ENCODE peak calls at places on chromosomes 6 and 20, in eight cellular contexts. One of them, this sample, is unnamed.

GRCh38 chr20:910840-911770 is 5.0 kb downstream of the ANGPT4 start:
- DNase-seq in colonic mucosa: no peak
- DNase-seq in nucleus accumbens: no peak
- DNase-seq in AG20443: peak
- DNase-seq in HT1080: peak
- DNase-seq in EL: peak
- DNase-seq in NCI-H1092 treated with DMSO at 0.1 percent for 48 hours: no peak
- DNase-seq in stimulated activated CD4-positive, alpha-beta T cell treated with anti-CD3 and anti-CD28 coated beads, Interleukin-1b, Interleukin-23, amount 100 ng/mL, for 1 hour: no peak
- DNase-seq in this sample: no peak

GRCh38 chr6:130743175-130743574 is 84.0 kb upstream of the SMLR1 start:
- DNase-seq in colonic mucosa: no peak
- DNase-seq in nucleus accumbens: no peak
- DNase-seq in AG20443: no peak
- DNase-seq in HT1080: no peak
- DNase-seq in EL: no peak
- DNase-seq in NCI-H1092 treated with DMSO at 0.1 percent for 48 hours: no peak
- DNase-seq in stimulated activated CD4-positive, alpha-beta T cell treated with anti-CD3 and anti-CD28 coated beads, Interleukin-1b, Interleukin-23, amount 100 ng/mL, for 1 hour: no peak
- DNase-seq in this sample: no peak

GRCh38 chr6:84066536-84066935 is 33.0 kb downstream of the MRAP2 start:
- DNase-seq in colonic mucosa: no peak
- DNase-seq in nucleus accumbens: no peak
- DNase-seq in AG20443: no peak
- DNase-seq in HT1080: no peak
- DNase-seq in EL: peak
- DNase-seq in NCI-H1092 treated with DMSO at 0.1 percent for 48 hours: no peak
- DNase-seq in stimulated activated CD4-positive, alpha-beta T cell treated with anti-CD3 and anti-CD28 coated beads, Interleukin-1b, Interleukin-23, amount 100 ng/mL, for 1 hour: no peak
- DNase-seq in this sample: no peak

GRCh38 chr20:61516398-61517208 is 264.5 kb downstream of the CDH4 start:
- DNase-seq in colonic mucosa: no peak
- DNase-seq in nucleus accumbens: no peak
- DNase-seq in AG20443: no peak
- DNase-seq in HT1080: peak
- DNase-seq in EL: peak
- DNase-seq in NCI-H1092 treated with DMSO at 0.1 percent for 48 hours: no peak
- DNase-seq in stimulated activated CD4-positive, alpha-beta T cell treated with anti-CD3 and anti-CD28 coated beads, Interleukin-1b, Interleukin-23, amount 100 ng/mL, for 1 hour: no peak
- DNase-seq in this sample: no peak

GRCh38 chr6:160221423-160221822 is 37.2 kb downstream of the SLC22A2 start:
- DNase-seq in colonic mucosa: no peak
- DNase-seq in nucleus accumbens: no peak
- DNase-seq in AG20443: no peak
- DNase-seq in HT1080: peak
- DNase-seq in EL: peak
- DNase-seq in NCI-H1092 treated with DMSO at 0.1 percent for 48 hours: peak
- DNase-seq in stimulated activated CD4-positive, alpha-beta T cell treated with anti-CD3 and anti-CD28 coated beads, Interleukin-1b, Interleukin-23, amount 100 ng/mL, for 1 hour: no peak
- DNase-seq in this sample: no peak

GRCh38 chr6:43013020-43013842 is 515 bp downstream of the MEA1 start:
- DNase-seq in colonic mucosa: no peak
- DNase-seq in nucleus accumbens: no peak
- DNase-seq in AG20443: no peak
- DNase-seq in HT1080: no peak
- DNase-seq in EL: peak
- DNase-seq in NCI-H1092 treated with DMSO at 0.1 percent for 48 hours: peak
- DNase-seq in stimulated activated CD4-positive, alpha-beta T cell treated with anti-CD3 and anti-CD28 coated beads, Interleukin-1b, Interleukin-23, amount 100 ng/mL, for 1 hour: no peak
- DNase-seq in this sample: no peak

GRCh38 chr6:8059129-8059528 is 5.1 kb downstream of the BLOC1S5 start:
- DNase-seq in colonic mucosa: no peak
- DNase-seq in nucleus accumbens: no peak
- DNase-seq in AG20443: peak
- DNase-seq in HT1080: no peak
- DNase-seq in EL: peak
- DNase-seq in NCI-H1092 treated with DMSO at 0.1 percent for 48 hours: no peak
- DNase-seq in stimulated activated CD4-positive, alpha-beta T cell treated with anti-CD3 and anti-CD28 coated beads, Interleukin-1b, Interleukin-23, amount 100 ng/mL, for 1 hour: no peak
- DNase-seq in this sample: no peak

GRCh38 chr20:38046572-38046971 is 13.0 kb downstream of the RPRD1B start:
- DNase-seq in colonic mucosa: no peak
- DNase-seq in nucleus accumbens: no peak
- DNase-seq in AG20443: no peak
- DNase-seq in HT1080: no peak
- DNase-seq in EL: no peak
- DNase-seq in NCI-H1092 treated with DMSO at 0.1 percent for 48 hours: no peak
- DNase-seq in stimulated activated CD4-positive, alpha-beta T cell treated with anti-CD3 and anti-CD28 coated beads, Interleukin-1b, Interleukin-23, amount 100 ng/mL, for 1 hour: no peak
- DNase-seq in this sample: no peak

GRCh38 chr6:116278853-116279231 is 888 bp downstream of the TSPYL1 start:
- DNase-seq in colonic mucosa: peak
- DNase-seq in nucleus accumbens: no peak
- DNase-seq in AG20443: no peak
- DNase-seq in HT1080: no peak
- DNase-seq in EL: no peak
- DNase-seq in NCI-H1092 treated with DMSO at 0.1 percent for 48 hours: no peak
- DNase-seq in stimulated activated CD4-positive, alpha-beta T cell treated with anti-CD3 and anti-CD28 coated beads, Interleukin-1b, Interleukin-23, amount 100 ng/mL, for 1 hour: no peak
- DNase-seq in this sample: no peak

GRCh38 chr6:14066782-14067406 is 50.7 kb upstream of the CD83 start:
- DNase-seq in colonic mucosa: no peak
- DNase-seq in nucleus accumbens: no peak
- DNase-seq in AG20443: peak
- DNase-seq in HT1080: peak
- DNase-seq in EL: peak
- DNase-seq in NCI-H1092 treated with DMSO at 0.1 percent for 48 hours: peak
- DNase-seq in stimulated activated CD4-positive, alpha-beta T cell treated with anti-CD3 and anti-CD28 coated beads, Interleukin-1b, Interleukin-23, amount 100 ng/mL, for 1 hour: no peak
- DNase-seq in this sample: peak

GRCh38 chr6:69038841-69039240 is 403.8 kb downstream of the ADGRB3 start:
- DNase-seq in colonic mucosa: no peak
- DNase-seq in nucleus accumbens: no peak
- DNase-seq in AG20443: no peak
- DNase-seq in HT1080: peak
- DNase-seq in EL: peak
- DNase-seq in NCI-H1092 treated with DMSO at 0.1 percent for 48 hours: no peak
- DNase-seq in stimulated activated CD4-positive, alpha-beta T cell treated with anti-CD3 and anti-CD28 coated beads, Interleukin-1b, Interleukin-23, amount 100 ng/mL, for 1 hour: no peak
- DNase-seq in this sample: no peak

GRCh38 chr20:54131675-54132611 is 41.8 kb downstream of the CYP24A1 start:
- DNase-seq in colonic mucosa: no peak
- DNase-seq in nucleus accumbens: no peak
- DNase-seq in AG20443: no peak
- DNase-seq in HT1080: no peak
- DNase-seq in EL: no peak
- DNase-seq in NCI-H1092 treated with DMSO at 0.1 percent for 48 hours: no peak
- DNase-seq in stimulated activated CD4-positive, alpha-beta T cell treated with anti-CD3 and anti-CD28 coated beads, Interleukin-1b, Interleukin-23, amount 100 ng/mL, for 1 hour: no peak
- DNase-seq in this sample: no peak

GRCh38 chr6:28137458-28138020 is 4.1 kb upstream of the ZKSCAN8 start:
- DNase-seq in colonic mucosa: no peak
- DNase-seq in nucleus accumbens: no peak
- DNase-seq in AG20443: no peak
- DNase-seq in HT1080: no peak
- DNase-seq in EL: peak
- DNase-seq in NCI-H1092 treated with DMSO at 0.1 percent for 48 hours: no peak
- DNase-seq in stimulated activated CD4-positive, alpha-beta T cell treated with anti-CD3 and anti-CD28 coated beads, Interleukin-1b, Interleukin-23, amount 100 ng/mL, for 1 hour: no peak
- DNase-seq in this sample: peak

GRCh38 chr6:19804362-19805145 is 32.6 kb upstream of the ID4 start:
- DNase-seq in colonic mucosa: peak
- DNase-seq in nucleus accumbens: peak
- DNase-seq in AG20443: peak
- DNase-seq in HT1080: peak
- DNase-seq in EL: peak
- DNase-seq in NCI-H1092 treated with DMSO at 0.1 percent for 48 hours: peak
- DNase-seq in stimulated activated CD4-positive, alpha-beta T cell treated with anti-CD3 and anti-CD28 coated beads, Interleukin-1b, Interleukin-23, amount 100 ng/mL, for 1 hour: no peak
- DNase-seq in this sample: peak

GRCh38 chr6:14396826-14397517 is 279.4 kb downstream of the CD83 start:
- DNase-seq in colonic mucosa: no peak
- DNase-seq in nucleus accumbens: no peak
- DNase-seq in AG20443: peak
- DNase-seq in HT1080: peak
- DNase-seq in EL: peak
- DNase-seq in NCI-H1092 treated with DMSO at 0.1 percent for 48 hours: no peak
- DNase-seq in stimulated activated CD4-positive, alpha-beta T cell treated with anti-CD3 and anti-CD28 coated beads, Interleukin-1b, Interleukin-23, amount 100 ng/mL, for 1 hour: no peak
- DNase-seq in this sample: no peak

GRCh38 chr20:37944456-37944981 is 41.6 kb downstream of the VSTM2L start:
- DNase-seq in colonic mucosa: peak
- DNase-seq in nucleus accumbens: no peak
- DNase-seq in AG20443: no peak
- DNase-seq in HT1080: no peak
- DNase-seq in EL: no peak
- DNase-seq in NCI-H1092 treated with DMSO at 0.1 percent for 48 hours: no peak
- DNase-seq in stimulated activated CD4-positive, alpha-beta T cell treated with anti-CD3 and anti-CD28 coated beads, Interleukin-1b, Interleukin-23, amount 100 ng/mL, for 1 hour: no peak
- DNase-seq in this sample: no peak

GRCh38 chr20:34703061-34703572 is 1.0 kb upstream of the TP53INP2 start:
- DNase-seq in colonic mucosa: no peak
- DNase-seq in nucleus accumbens: no peak
- DNase-seq in AG20443: no peak
- DNase-seq in HT1080: no peak
- DNase-seq in EL: no peak
- DNase-seq in NCI-H1092 treated with DMSO at 0.1 percent for 48 hours: no peak
- DNase-seq in stimulated activated CD4-positive, alpha-beta T cell treated with anti-CD3 and anti-CD28 coated beads, Interleukin-1b, Interleukin-23, amount 100 ng/mL, for 1 hour: no peak
- DNase-seq in this sample: no peak

GRCh38 chr20:43559588-43559987 is 761 bp downstream of the SGK2 start:
- DNase-seq in colonic mucosa: peak
- DNase-seq in nucleus accumbens: no peak
- DNase-seq in AG20443: no peak
- DNase-seq in HT1080: no peak
- DNase-seq in EL: no peak
- DNase-seq in NCI-H1092 treated with DMSO at 0.1 percent for 48 hours: no peak
- DNase-seq in stimulated activated CD4-positive, alpha-beta T cell treated with anti-CD3 and anti-CD28 coated beads, Interleukin-1b, Interleukin-23, amount 100 ng/mL, for 1 hour: no peak
- DNase-seq in this sample: no peak

GRCh38 chr6:22764521-22764920 is 195.2 kb downstream of the HDGFL1 start:
- DNase-seq in colonic mucosa: no peak
- DNase-seq in nucleus accumbens: no peak
- DNase-seq in AG20443: no peak
- DNase-seq in HT1080: peak
- DNase-seq in EL: peak
- DNase-seq in NCI-H1092 treated with DMSO at 0.1 percent for 48 hours: no peak
- DNase-seq in stimulated activated CD4-positive, alpha-beta T cell treated with anti-CD3 and anti-CD28 coated beads, Interleukin-1b, Interleukin-23, amount 100 ng/mL, for 1 hour: no peak
- DNase-seq in this sample: no peak

GRCh38 chr20:18663932-18664331 is 76.1 kb downstream of the DTD1 start:
- DNase-seq in colonic mucosa: no peak
- DNase-seq in nucleus accumbens: no peak
- DNase-seq in AG20443: no peak
- DNase-seq in HT1080: peak
- DNase-seq in EL: peak
- DNase-seq in NCI-H1092 treated with DMSO at 0.1 percent for 48 hours: no peak
- DNase-seq in stimulated activated CD4-positive, alpha-beta T cell treated with anti-CD3 and anti-CD28 coated beads, Interleukin-1b, Interleukin-23, amount 100 ng/mL, for 1 hour: no peak
- DNase-seq in this sample: no peak

GRCh38 chr6:144477841-144478240 is 192.7 kb downstream of the UTRN start:
- DNase-seq in colonic mucosa: no peak
- DNase-seq in nucleus accumbens: no peak
- DNase-seq in AG20443: no peak
- DNase-seq in HT1080: no peak
- DNase-seq in EL: no peak
- DNase-seq in NCI-H1092 treated with DMSO at 0.1 percent for 48 hours: no peak
- DNase-seq in stimulated activated CD4-positive, alpha-beta T cell treated with anti-CD3 and anti-CD28 coated beads, Interleukin-1b, Interleukin-23, amount 100 ng/mL, for 1 hour: no peak
- DNase-seq in this sample: no peak

GRCh38 chr20:53873249-53873642 is 197.1 kb downstream of the BCAS1 start:
- DNase-seq in colonic mucosa: no peak
- DNase-seq in nucleus accumbens: no peak
- DNase-seq in AG20443: no peak
- DNase-seq in HT1080: no peak
- DNase-seq in EL: no peak
- DNase-seq in NCI-H1092 treated with DMSO at 0.1 percent for 48 hours: no peak
- DNase-seq in stimulated activated CD4-positive, alpha-beta T cell treated with anti-CD3 and anti-CD28 coated beads, Interleukin-1b, Interleukin-23, amount 100 ng/mL, for 1 hour: no peak
- DNase-seq in this sample: no peak

GRCh38 chr6:144008501-144009245 is 614 bp upstream of the PLAGL1 start:
- DNase-seq in colonic mucosa: peak
- DNase-seq in nucleus accumbens: no peak
- DNase-seq in AG20443: no peak
- DNase-seq in HT1080: no peak
- DNase-seq in EL: peak
- DNase-seq in NCI-H1092 treated with DMSO at 0.1 percent for 48 hours: no peak
- DNase-seq in stimulated activated CD4-positive, alpha-beta T cell treated with anti-CD3 and anti-CD28 coated beads, Interleukin-1b, Interleukin-23, amount 100 ng/mL, for 1 hour: no peak
- DNase-seq in this sample: no peak

GRCh38 chr6:12185081-12185673 is 105.0 kb upstream of the EDN1 start:
- DNase-seq in colonic mucosa: no peak
- DNase-seq in nucleus accumbens: no peak
- DNase-seq in AG20443: no peak
- DNase-seq in HT1080: no peak
- DNase-seq in EL: no peak
- DNase-seq in NCI-H1092 treated with DMSO at 0.1 percent for 48 hours: no peak
- DNase-seq in stimulated activated CD4-positive, alpha-beta T cell treated with anti-CD3 and anti-CD28 coated beads, Interleukin-1b, Interleukin-23, amount 100 ng/mL, for 1 hour: no peak
- DNase-seq in this sample: no peak

GRCh38 chr20:58073945-58074920 is 154.2 kb downstream of the ANKRD60 start:
- DNase-seq in colonic mucosa: peak
- DNase-seq in nucleus accumbens: no peak
- DNase-seq in AG20443: peak
- DNase-seq in HT1080: peak
- DNase-seq in EL: peak
- DNase-seq in NCI-H1092 treated with DMSO at 0.1 percent for 48 hours: no peak
- DNase-seq in stimulated activated CD4-positive, alpha-beta T cell treated with anti-CD3 and anti-CD28 coated beads, Interleukin-1b, Interleukin-23, amount 100 ng/mL, for 1 hour: no peak
- DNase-seq in this sample: no peak

GRCh38 chr20:62762376-62762775 is 33.9 kb upstream of the MRGBP start:
- DNase-seq in colonic mucosa: no peak
- DNase-seq in nucleus accumbens: no peak
- DNase-seq in AG20443: no peak
- DNase-seq in HT1080: no peak
- DNase-seq in EL: no peak
- DNase-seq in NCI-H1092 treated with DMSO at 0.1 percent for 48 hours: no peak
- DNase-seq in stimulated activated CD4-positive, alpha-beta T cell treated with anti-CD3 and anti-CD28 coated beads, Interleukin-1b, Interleukin-23, amount 100 ng/mL, for 1 hour: no peak
- DNase-seq in this sample: no peak

GRCh38 chr6:121816361-121816760 is 380.9 kb downstream of the GJA1 start:
- DNase-seq in colonic mucosa: no peak
- DNase-seq in nucleus accumbens: no peak
- DNase-seq in AG20443: no peak
- DNase-seq in HT1080: no peak
- DNase-seq in EL: no peak
- DNase-seq in NCI-H1092 treated with DMSO at 0.1 percent for 48 hours: no peak
- DNase-seq in stimulated activated CD4-positive, alpha-beta T cell treated with anti-CD3 and anti-CD28 coated beads, Interleukin-1b, Interleukin-23, amount 100 ng/mL, for 1 hour: no peak
- DNase-seq in this sample: no peak

GRCh38 chr6:35181313-35181932 is 32.3 kb upstream of the SCUBE3 start:
- DNase-seq in colonic mucosa: peak
- DNase-seq in nucleus accumbens: no peak
- DNase-seq in AG20443: peak
- DNase-seq in HT1080: peak
- DNase-seq in EL: peak
- DNase-seq in NCI-H1092 treated with DMSO at 0.1 percent for 48 hours: no peak
- DNase-seq in stimulated activated CD4-positive, alpha-beta T cell treated with anti-CD3 and anti-CD28 coated beads, Interleukin-1b, Interleukin-23, amount 100 ng/mL, for 1 hour: no peak
- DNase-seq in this sample: peak

GRCh38 chr6:5425267-5425666 is 164.0 kb downstream of the FARS2 start:
- DNase-seq in colonic mucosa: no peak
- DNase-seq in nucleus accumbens: no peak
- DNase-seq in AG20443: no peak
- DNase-seq in HT1080: no peak
- DNase-seq in EL: no peak
- DNase-seq in NCI-H1092 treated with DMSO at 0.1 percent for 48 hours: no peak
- DNase-seq in stimulated activated CD4-positive, alpha-beta T cell treated with anti-CD3 and anti-CD28 coated beads, Interleukin-1b, Interleukin-23, amount 100 ng/mL, for 1 hour: no peak
- DNase-seq in this sample: no peak

GRCh38 chr20:11364736-11365135 is 553.0 kb upstream of the BTBD3 start:
- DNase-seq in colonic mucosa: no peak
- DNase-seq in nucleus accumbens: no peak
- DNase-seq in AG20443: no peak
- DNase-seq in HT1080: no peak
- DNase-seq in EL: no peak
- DNase-seq in NCI-H1092 treated with DMSO at 0.1 percent for 48 hours: no peak
- DNase-seq in stimulated activated CD4-positive, alpha-beta T cell treated with anti-CD3 and anti-CD28 coated beads, Interleukin-1b, Interleukin-23, amount 100 ng/mL, for 1 hour: no peak
- DNase-seq in this sample: no peak

GRCh38 chr6:28664870-28665396 is 139.3 kb downstream of the GPX5 start:
- DNase-seq in colonic mucosa: no peak
- DNase-seq in nucleus accumbens: no peak
- DNase-seq in AG20443: no peak
- DNase-seq in HT1080: no peak
- DNase-seq in EL: no peak
- DNase-seq in NCI-H1092 treated with DMSO at 0.1 percent for 48 hours: no peak
- DNase-seq in stimulated activated CD4-positive, alpha-beta T cell treated with anti-CD3 and anti-CD28 coated beads, Interleukin-1b, Interleukin-23, amount 100 ng/mL, for 1 hour: no peak
- DNase-seq in this sample: no peak